ENCODE peak calls at places on chromosomes 7 and 10, in four cellular contexts. Z is upper lobe of left lung, V is transverse colon, R is stomach. U is an unnamed sample.

GRCh38 chr7:16810112-16810511 is 5.3 kb upstream of the AGR2 start:
- DNase-seq in R (no peak), V (no peak), Z (no peak), U (no peak)

GRCh38 chr10:14779053-14779649 is 4.5 kb upstream of the FAM107B start:
- DNase-seq in Z (no peak), V (peak), R (no peak), U (no peak)

GRCh38 chr7:6528401-6529130 is 22.7 kb downstream of the GRID2IP start:
- DNase-seq in R (no peak), Z (no peak), V (no peak), U (no peak)

GRCh38 chr7:27453702-27454405 is 208.8 kb downstream of the HIBADH start:
- DNase-seq in Z (no peak), V (no peak), R (no peak), U (no peak)

GRCh38 chr10:24184455-24184854 is 24.5 kb upstream of the KIAA1217 start:
- DNase-seq in V (no peak), R (no peak), Z (no peak), U (no peak)

GRCh38 chr10:54402576-54402975 is 398.5 kb downstream of the PCDH15 start:
- DNase-seq in R (no peak), Z (no peak), V (no peak), U (no peak)

GRCh38 chr7:268991-269390 is 21.0 kb upstream of the FOXL3 start:
- DNase-seq in R (no peak), V (no peak), Z (no peak), U (no peak)

GRCh38 chr7:114652041-114652440 is 237.4 kb downstream of the FOXP2 start:
- DNase-seq in Z (no peak), V (no peak), R (no peak), U (no peak)

GRCh38 chr7:1512781-1513656 is 8.8 kb upstream of the INTS1 start:
- DNase-seq in R (peak), V (no peak), Z (peak), U (peak)

GRCh38 chr7:133539016-133539415 is 286.1 kb downstream of the EXOC4 start:
- DNase-seq in R (no peak), Z (no peak), V (no peak), U (no peak)

GRCh38 chr7:115693779-115694178 is 336.8 kb downstream of the TFEC start:
- DNase-seq in V (no peak), R (no peak), Z (no peak), U (no peak)

GRCh38 chr10:12826800-12827372 is 174.6 kb downstream of the CCDC3 start:
- DNase-seq in R (no peak), V (no peak), Z (no peak), U (no peak)

GRCh38 chr10:1059902-1060301 is 3.7 kb downstream of the WDR37 start:
- DNase-seq in Z (no peak), R (no peak), V (no peak), U (no peak)

GRCh38 chr7:21412953-21413352 is 14.9 kb upstream of the SP4 start:
- DNase-seq in V (no peak), R (no peak), Z (no peak), U (no peak)

GRCh38 chr7:95213809-95214492 is 110.4 kb downstream of the PON1 start:
- DNase-seq in V (no peak), Z (no peak), R (no peak), U (peak)

GRCh38 chr7:24968165-24968564 is 11.8 kb downstream of the OSBPL3 start:
- DNase-seq in V (no peak), R (no peak), Z (no peak), U (no peak)

GRCh38 chr7:151590801-151591771 is 71.4 kb upstream of the RHEB start:
- DNase-seq in Z (no peak), R (no peak), V (no peak), U (no peak)

GRCh38 chr7:111091623-111092370 is 870 bp downstream of the LRRN3 start:
- DNase-seq in V (no peak), R (no peak), Z (no peak), U (no peak)

GRCh38 chr7:118184392-118184899 is 482 bp downstream of the LSM8 start:
- DNase-seq in V (no peak), R (no peak), Z (no peak), U (no peak)

GRCh38 chr10:22252801-22253577 is 35.2 kb upstream of the EBLN1 start:
- DNase-seq in R (peak), Z (peak), V (peak), U (peak)

GRCh38 chr10:119657725-119658124 is 6.5 kb downstream of the BAG3 start:
- DNase-seq in V (peak), R (no peak), Z (no peak), U (peak)

GRCh38 chr7:18821554-18821953 is 295.9 kb downstream of the TWIST1 start:
- DNase-seq in V (no peak), R (no peak), Z (no peak), U (no peak)

GRCh38 chr10:103836776-103837344 is 18.5 kb downstream of the SH3PXD2A start:
- DNase-seq in Z (no peak), R (no peak), V (no peak), U (peak)

GRCh38 chr7:137501561-137501960 is 158.0 kb upstream of the PTN start:
- DNase-seq in V (no peak), Z (no peak), R (no peak), U (no peak)

GRCh38 chr7:123929107-123929506 is 4.1 kb downstream of the SPAM1 start:
- DNase-seq in Z (no peak), V (peak), R (peak), U (no peak)

GRCh38 chr7:150357771-150358427 is 10.7 kb upstream of the REPIN1 start:
- DNase-seq in V (no peak), Z (no peak), R (no peak), U (peak)

GRCh38 chr7:151849879-151850260 is 27.0 kb downstream of the PRKAG2 start:
- DNase-seq in Z (no peak), V (no peak), R (no peak), U (no peak)

GRCh38 chr7:54841772-54842707 is 83.0 kb upstream of the SEC61G start:
- DNase-seq in R (no peak), V (peak), Z (no peak), U (no peak)

GRCh38 chr7:149003560-149004305 is 24.6 kb downstream of the PDIA4 start:
- DNase-seq in Z (no peak), V (no peak), R (no peak), U (no peak)

GRCh38 chr7:149003018-149003417 is 25.3 kb downstream of the PDIA4 start:
- DNase-seq in V (no peak), Z (no peak), R (no peak), U (no peak)

GRCh38 chr7:149000961-149001360 is 27.3 kb downstream of the PDIA4 start:
- DNase-seq in Z (no peak), R (no peak), V (no peak), U (no peak)

GRCh38 chr7:149002604-149003003 is 25.7 kb downstream of the PDIA4 start:
- DNase-seq in V (no peak), R (no peak), Z (no peak), U (no peak)

DNA sequence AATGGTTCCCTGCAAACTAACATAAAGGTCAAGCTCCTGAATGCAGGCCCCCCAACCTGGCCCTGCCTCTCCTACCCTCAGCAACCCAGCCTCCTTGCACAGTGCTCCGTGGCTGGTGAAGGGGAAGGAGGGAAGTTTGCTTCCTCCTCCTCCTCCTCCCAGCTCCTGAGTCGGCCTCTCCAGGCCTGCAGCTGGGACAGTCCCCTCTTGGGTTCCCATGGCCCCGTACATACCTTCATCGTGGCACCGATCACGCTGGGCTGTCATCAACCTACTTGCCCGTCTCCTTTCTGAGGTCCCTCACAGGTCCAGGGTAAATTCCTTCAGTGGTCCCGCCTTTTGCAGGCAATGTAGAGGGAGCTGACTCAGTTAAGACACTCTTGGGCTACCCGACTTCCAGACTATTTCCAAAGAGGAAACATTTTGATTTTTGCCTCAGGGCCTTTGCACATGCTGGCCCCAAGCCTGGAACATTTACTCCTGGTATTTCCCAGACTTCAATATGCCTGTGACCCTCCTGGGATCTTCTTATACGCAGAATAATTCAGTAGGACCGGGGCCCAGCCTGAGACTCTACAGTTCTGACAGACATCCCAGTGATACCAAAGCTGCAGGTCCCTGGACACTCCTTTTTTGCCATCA is 26.8 kb downstream of the PDIA4 start:
- DNase-seq in R (no peak), Z (no peak), V (no peak), U (no peak)
- H3K27ac ChIP-seq in R (no peak), Z (no peak), V (no peak), U (no peak)

DNA sequence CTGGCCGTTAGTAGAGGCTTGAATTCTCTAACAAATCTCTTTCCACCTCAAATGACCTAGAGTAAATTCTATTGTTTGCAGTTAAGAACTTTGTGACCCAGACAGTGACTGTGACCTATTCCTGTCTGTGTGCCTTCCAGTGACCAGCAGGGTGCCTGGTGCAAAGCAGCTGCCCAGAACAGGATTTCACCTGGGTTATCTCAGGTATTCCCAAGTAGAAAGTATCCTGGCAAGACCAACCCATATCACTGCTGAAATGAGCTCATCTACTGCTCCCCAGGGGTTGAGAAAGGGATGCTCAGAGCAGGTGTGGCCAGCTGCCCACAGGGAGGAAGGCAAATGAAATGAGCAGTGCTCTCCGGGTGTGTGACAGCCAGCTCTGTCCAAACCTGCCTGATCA is 2.1 kb upstream of the MSMB start:
- DNase-seq in V (no peak), Z (no peak), R (no peak), U (no peak)
- TF ChIP-seq POLR2AphosphoS5 in V (no peak), Z (no peak), R (no peak), U (no peak)

DNA sequence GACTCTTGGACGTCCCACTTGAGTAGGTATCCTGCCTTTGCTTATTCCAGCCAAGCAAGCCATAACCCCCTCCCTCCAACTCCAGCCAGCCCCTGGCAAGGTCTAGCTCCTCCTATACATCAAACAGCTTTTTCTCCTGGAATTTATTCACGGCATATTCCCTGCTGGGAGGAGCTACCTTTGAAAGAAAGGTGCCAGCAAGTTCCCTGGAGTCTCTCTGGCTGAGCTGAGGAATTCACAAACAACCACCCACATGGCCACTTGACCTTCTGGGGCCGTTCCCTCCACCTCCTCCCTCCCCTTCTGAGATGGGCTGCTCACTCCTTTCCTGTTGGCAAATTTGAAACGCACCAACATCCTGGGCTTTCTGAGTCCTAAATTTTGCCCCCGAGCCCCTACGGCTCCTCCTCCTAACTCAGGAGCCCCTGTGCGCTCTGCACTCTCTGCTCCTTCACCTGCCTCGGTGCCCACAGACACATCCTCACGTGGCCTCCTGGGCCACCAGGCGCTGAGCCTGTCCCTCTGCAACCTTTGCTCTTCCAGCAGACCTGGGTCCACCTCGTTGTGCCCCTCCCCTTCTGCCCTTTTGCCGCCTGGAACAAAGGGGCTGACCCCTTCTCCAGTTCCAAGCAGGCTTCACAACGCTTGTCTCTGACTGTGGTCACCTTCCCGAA is 48.0 kb downstream of the HSPA12A start:
- DNase-seq in V (no peak), Z (no peak), R (no peak), U (peak)
- TF ChIP-seq EP300 in V (no peak), Z (no peak), R (no peak), U (no peak)

DNA sequence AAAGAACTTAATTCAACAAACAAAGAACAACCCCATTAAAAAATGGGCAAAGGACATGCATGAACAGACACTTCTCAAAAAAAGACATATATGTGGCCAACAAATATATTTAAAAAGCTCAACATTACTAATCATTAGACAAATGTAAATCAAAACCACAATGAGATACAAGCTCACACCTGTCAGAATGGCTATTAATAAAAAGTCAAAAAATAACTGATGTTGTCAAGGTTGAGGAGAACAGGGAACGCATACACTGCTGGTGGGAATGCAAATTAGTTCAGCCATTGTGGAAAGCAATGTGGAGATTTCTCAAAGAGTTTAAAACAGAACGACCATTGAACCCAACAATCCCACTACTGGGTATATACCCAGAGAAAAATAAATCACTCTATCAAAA is 19.1 kb downstream of the ZFAND4 start:
- DNase-seq in R (no peak), V (no peak), Z (no peak), U (no peak)
- H3K27ac ChIP-seq in R (no peak), V (no peak), Z (no peak), U (no peak)

GRCh38 chr10:100977436-100977835 is 8.1 kb downstream of the SEMA4G start:
- DNase-seq in R (no peak), V (no peak), Z (no peak), U (peak)
- TF ChIP-seq POLR2AphosphoS5 in R (no peak), V (no peak), Z (no peak), U (no peak)

GRCh38 chr10:123848564-123849457 is 42.8 kb downstream of the CPXM2 start:
- DNase-seq in V (no peak), Z (no peak), R (no peak), U (no peak)
- TF ChIP-seq EP300 in V (no peak), Z (no peak), R (no peak), U (no peak)

GRCh38 chr10:80453392-80453714 is 757 bp upstream of the TSPAN14 start:
- DNase-seq in R (no peak), V (no peak), Z (no peak), U (no peak)

GRCh38 chr10:80457554-80458262 is 3.6 kb downstream of the TSPAN14 start:
- DNase-seq in R (no peak), V (no peak), Z (no peak), U (no peak)

GRCh38 chr10:80454526-80455460 is 683 bp downstream of the TSPAN14 start:
- DNase-seq in R (peak), V (peak), Z (peak), U (peak)

GRCh38 chr10:80453715-80454525 is at the start of gene TSPAN14:
- DNase-seq in V (peak), R (peak), Z (peak), U (peak)

GRCh38 chr10:80455461-80456345 is 1.6 kb downstream of the TSPAN14 start:
- DNase-seq in Z (no peak), R (no peak), V (no peak), U (no peak)
- H3K27ac ChIP-seq in Z (peak), R (peak), V (peak), U (peak)

U was measured in sigmoid colon.